ENCODE peak calls at places on chromosome 12, in eight cellular contexts. X is neural progenitor cell, I is MM.1S, S is HCT116, R is hepatocyte, L is SK-N-SH, T is GM23338, U is PC-3. E is an unnamed sample.

GRCh38 chr12:62919827-62920226 is 15.1 kb downstream of the PPM1H start:
- DNase-seq in X (no peak), I (no peak), S (no peak), R (no peak), L (no peak), T (no peak), U (peak; percentile 85), E (peak; percentile 2)

GRCh38 chr12:6416596-6416995 is 28.2 kb upstream of the CD27 start:
- DNase-seq in X (no peak), I (no peak), S (no peak), R (no peak), L (no peak), T (no peak), U (no peak), E (no peak)

GRCh38 chr12:94148841-94149780 is 734 bp downstream of the PLXNC1 start:
- DNase-seq in X (peak; percentile 78), I (peak; percentile 70), S (no peak), R (peak; percentile 79), L (peak; percentile 81), T (peak; percentile 75), U (no peak), E (peak; percentile 57)

GRCh38 chr12:6943719-6944380 is at the start of the genes C12orf57 and RNU7-1:
- DNase-seq in X (peak; percentile 90), I (peak; percentile 87), S (peak; percentile 96), R (peak; percentile 89), L (peak; percentile 86), T (peak; percentile 91), U (peak; percentile 91), E (peak; percentile 90)

GRCh38 chr12:24991209-24992049 is 42.5 kb upstream of the BCAT1 start:
- DNase-seq in X (peak; percentile 62), I (peak; percentile 76), S (peak; percentile 39), R (peak; percentile 72), L (peak; percentile 56), T (peak; percentile 82), U (peak; percentile 65), E (peak; percentile 72)

GRCh38 chr12:78208106-78208505 is 377.4 kb downstream of the NAV3 start:
- DNase-seq in X (no peak), I (no peak), S (no peak), R (no peak), L (no peak), T (no peak), U (peak; percentile 42), E (peak; percentile 33)

GRCh38 chr12:18454330-18454729 is 193.0 kb downstream of the PIK3C2G start:
- DNase-seq in X (peak; percentile 26), I (no peak), S (no peak), R (no peak), L (no peak), T (peak; percentile 75), U (no peak), E (no peak)

GRCh38 chr12:25694072-25694471 is 141.0 kb upstream of the LMNTD1 start:
- DNase-seq in X (no peak), I (no peak), S (no peak), R (peak; percentile 33), L (peak; percentile 53), T (no peak), U (peak; percentile 83), E (peak; percentile 95)

GRCh38 chr12:6899837-6900519 is 4.6 kb upstream of the LRRC23 start:
- DNase-seq in X (no peak), I (no peak), S (no peak), R (no peak), L (no peak), T (peak; percentile 70), U (no peak), E (peak; percentile 31)

GRCh38 chr12:16880864-16881285 is 274.9 kb upstream of the LMO3 start:
- DNase-seq in X (peak; percentile 36), I (no peak), S (no peak), R (peak; percentile 8), L (peak; percentile 58), T (peak; percentile 52), U (no peak), E (no peak)

GRCh38 chr12:55736780-55737580 is 5.9 kb upstream of the GDF11 start:
- DNase-seq in X (peak; percentile 81), I (peak; percentile 41), S (peak; percentile 91), R (peak; percentile 88), L (peak; percentile 65), T (peak; percentile 98), U (peak; percentile 90), E (peak; percentile 84)

GRCh38 chr12:47190271-47190750 is 110.6 kb upstream of the AMIGO2 start:
- DNase-seq in X (no peak), I (no peak), S (no peak), R (no peak), L (no peak), T (no peak), U (peak; percentile 56), E (peak; percentile 25)

GRCh38 chr12:103495158-103495782 is 498 bp downstream of the C12orf42 start:
- DNase-seq in X (peak; percentile 89), I (peak; percentile 43), S (no peak), R (peak; percentile 28), L (peak; percentile 76), T (peak; percentile 84), U (no peak), E (no peak)

GRCh38 chr12:4224211-4224878 is 49.2 kb upstream of the CCND2 start:
- DNase-seq in X (no peak), I (no peak), S (no peak), R (no peak), L (no peak), T (no peak), U (no peak), E (no peak)

GRCh38 chr12:109446-109845 is 42.9 kb downstream of the IQSEC3 start:
- DNase-seq in X (no peak), I (no peak), S (no peak), R (no peak), L (no peak), T (no peak), U (no peak), E (no peak)

GRCh38 chr12:105256921-105257320 is 20.9 kb upstream of the APPL2 start:
- DNase-seq in X (no peak), I (no peak), S (no peak), R (no peak), L (no peak), T (no peak), U (peak; percentile 53), E (peak; percentile 96)

GRCh38 chr12:124301084-124301654 is 6.3 kb downstream of the RFLNA start:
- DNase-seq in X (no peak), I (no peak), S (no peak), R (no peak), L (no peak), T (no peak), U (no peak), E (no peak)

GRCh38 chr12:70271025-70271424 is 27.8 kb downstream of the CNOT2 start:
- DNase-seq in X (no peak), I (no peak), S (no peak), R (peak; percentile 11), L (no peak), T (no peak), U (no peak), E (no peak)

DNA sequence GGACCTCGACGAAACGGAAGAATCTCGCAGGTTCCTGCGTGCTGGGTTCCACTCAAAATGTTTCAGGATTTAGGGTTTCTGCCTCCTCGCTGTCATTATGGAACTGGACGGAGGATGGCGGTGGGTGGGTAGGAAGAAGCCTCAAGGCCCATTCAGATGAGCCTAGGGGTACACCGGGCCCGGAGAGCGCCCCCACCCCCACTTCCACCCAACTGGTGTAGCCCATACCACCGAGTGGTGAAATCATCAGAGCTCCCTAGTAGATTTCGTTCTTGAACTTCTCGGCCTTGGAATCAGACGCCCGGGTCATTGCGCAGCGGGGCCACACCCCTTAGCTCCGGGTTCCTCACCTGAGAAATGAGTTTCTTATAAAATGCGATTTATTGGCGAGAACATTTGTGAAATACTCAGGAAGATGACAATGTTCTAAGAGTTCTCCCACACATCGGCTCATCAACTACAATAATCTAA is 13.3 kb upstream of the TBX3 start:
- DNase-seq in X (no peak), I (no peak), S (no peak), R (peak; percentile 23), L (no peak), T (no peak), U (no peak), E (no peak)
- H3K27me3 ChIP-seq in X (peaks cover 100% of the 10 kb centered on the region), I (no peaks in the 10 kb centered on the region), S (peaks cover 26% of the 10 kb centered on the region), R (peaks cover 44% of the 10 kb centered on the region), L (no peaks in the 10 kb centered on the region), T (peaks cover 100% of the 10 kb centered on the region), U (no peaks in the 10 kb centered on the region), E (peaks cover 9% of the 10 kb centered on the region)

DNA sequence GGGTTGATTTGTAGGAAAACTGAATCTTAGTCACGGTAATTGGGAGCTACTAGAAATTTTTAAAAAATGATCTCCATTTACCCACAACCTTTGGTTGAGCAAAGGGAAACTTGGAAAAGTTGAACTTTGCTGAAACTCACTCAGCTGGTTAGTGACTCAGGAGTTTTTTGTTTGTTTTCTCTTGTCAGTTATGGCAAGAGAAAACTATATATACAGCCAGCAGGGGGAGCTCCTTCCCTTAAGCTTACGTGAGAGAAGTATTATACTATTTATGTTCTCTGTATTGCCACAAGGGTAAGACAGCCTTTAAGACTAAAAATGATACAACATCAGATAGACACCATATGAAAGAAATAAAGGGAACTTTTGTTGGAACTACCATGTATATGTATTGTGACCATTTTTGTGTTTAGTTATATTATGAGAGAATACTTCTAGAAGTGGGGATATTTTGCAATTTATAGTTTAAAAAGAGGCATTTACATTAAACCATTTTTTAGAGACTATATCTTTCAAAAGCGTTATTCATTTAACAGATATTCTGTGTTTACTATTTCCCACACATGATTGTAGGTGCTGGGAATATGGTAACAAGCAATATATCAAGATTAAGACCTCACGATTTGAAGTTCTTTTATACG is 28.1 kb upstream of the TBC1D30 start:
- DNase-seq in X (peak; percentile 86), I (peak; percentile 90), S (peak; percentile 83), R (peak; percentile 95), L (peak; percentile 52), T (peak; percentile 95), U (peak; percentile 98), E (peak; percentile 91)
- TF ChIP-seq EZH2phosphoT487 in X (no peak), I (no peak), S (no peak), R (no peak), L (no peak), T (no peak), U (no peak), E (no peak)

GRCh38 chr12:129959889-129960288 is 56.1 kb upstream of the TMEM132D start:
- DNase-seq in X (no peak), I (no peak), S (no peak), R (no peak), L (no peak), T (no peak), U (no peak), E (no peak)
- H3K4me3 ChIP-seq in X (no peak overlapping the region), I (no peak overlapping the region), S (no peak overlapping the region), R (no peak overlapping the region), L (no peak overlapping the region), T (no peak overlapping the region), U (no peak overlapping the region), E (no peak overlapping the region)

DNA sequence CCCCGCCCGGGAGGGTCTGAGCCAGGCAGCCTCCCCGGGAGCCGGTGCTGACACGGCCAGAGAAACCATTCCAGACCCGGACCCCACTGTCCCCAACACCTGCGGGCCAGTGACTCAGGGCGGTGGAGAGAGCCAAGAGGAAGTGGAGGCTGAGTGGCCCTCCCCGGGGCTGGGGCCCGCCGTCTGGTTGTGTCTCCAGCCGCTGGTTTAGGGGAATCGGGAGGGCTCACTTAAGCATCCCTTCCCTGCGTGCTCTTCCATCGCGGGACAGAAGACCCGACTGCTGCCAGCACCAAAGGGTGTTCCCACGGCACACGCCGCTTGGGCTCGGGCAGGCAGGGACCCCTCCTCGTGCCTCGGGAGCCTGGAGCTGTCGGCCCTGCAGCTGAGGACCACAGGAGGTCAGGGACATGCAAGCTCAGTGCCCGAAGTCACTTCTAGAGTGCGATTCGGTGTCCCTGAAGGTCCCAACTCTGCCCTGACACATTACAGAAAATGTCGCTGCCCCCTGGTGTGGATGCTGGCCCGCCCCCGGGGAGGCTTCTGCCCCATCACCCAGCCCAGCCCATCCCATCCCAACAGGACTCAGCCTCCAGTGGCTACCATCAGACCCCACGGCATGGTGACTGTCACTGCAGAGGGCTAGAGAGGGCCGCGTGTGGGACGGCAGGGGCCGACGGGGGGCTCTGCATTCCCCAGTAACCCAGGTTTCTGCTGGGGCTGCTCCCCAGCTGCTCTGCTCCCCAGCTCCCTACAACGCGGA is 50.8 kb downstream of the GALNT9 start:
- DNase-seq in X (no peak), I (no peak), S (no peak), R (no peak), L (no peak), T (no peak), U (peak; percentile 19), E (no peak)
- H3K27me3 ChIP-seq in X (peaks cover 8% of the 10 kb centered on the region), I (peaks cover 6% of the 10 kb centered on the region), S (no peaks in the 10 kb centered on the region), R (peaks cover 14% of the 10 kb centered on the region), L (peaks cover 97% of the 10 kb centered on the region), T (no peaks in the 10 kb centered on the region), U (no peaks in the 10 kb centered on the region), E (peaks cover 65% of the 10 kb centered on the region)